ENCODE peak calls at places on chromosomes 5 and 9, in seven cellular contexts. J is sigmoid colon, I is PC-9, U is tibial artery, L is PC-3, Z is lung, R is heart right ventricle. A is an unnamed sample. For H3K4me1, the result is how much of the 10 kb centered on the place peaks cover.

GRCh38 chr9:18544456-18544855 is 70.5 kb downstream of the ADAMTSL1 start:
- DNase-seq in J (no peak), I (no peak), U (no peak), L (peak), Z (no peak), R (no peak), A (no peak)

GRCh38 chr9:84754896-84755295 is 85.4 kb downstream of the NTRK2 start:
- DNase-seq in J (no peak), I (no peak), U (no peak), L (no peak), Z (no peak), R (no peak), A (no peak)

GRCh38 chr9:82170871-82171270 is 182.3 kb downstream of the SPATA31D1 start:
- DNase-seq in J (no peak), I (no peak), U (no peak), L (no peak), Z (no peak), R (no peak), A (no peak)

GRCh38 chr9:124574944-124575343 is 67.7 kb upstream of the NR5A1 start:
- DNase-seq in J (no peak), I (no peak), U (no peak), L (peak), Z (no peak), R (no peak), A (no peak)

GRCh38 chr5:5317976-5318375 is 104.5 kb upstream of the ICE1 start:
- DNase-seq in J (no peak), I (no peak), U (no peak), L (no peak), Z (no peak), R (no peak), A (no peak)

GRCh38 chr9:111399772-111400563 is 69.9 kb upstream of the OR2K2 start:
- DNase-seq in J (no peak), I (peak), U (no peak), L (peak), Z (no peak), R (no peak), A (no peak)

GRCh38 chr5:76695336-76695735 is 20.6 kb upstream of the F2R start:
- DNase-seq in J (no peak), I (no peak), U (no peak), L (no peak), Z (no peak), R (no peak), A (no peak)

GRCh38 chr5:135110941-135111596 is 77.0 kb upstream of the PITX1 start:
- DNase-seq in J (no peak), I (peak), U (no peak), L (peak), Z (no peak), R (no peak), A (peak)

GRCh38 chr5:110401881-110402280 is 324.6 kb downstream of the TMEM232 start:
- DNase-seq in J (no peak), I (no peak), U (no peak), L (no peak), Z (no peak), R (no peak), A (no peak)

GRCh38 chr5:178383919-178384814 is 151.6 kb upstream of the PHYKPL start:
- DNase-seq in J (no peak), I (no peak), U (no peak), L (no peak), Z (no peak), R (no peak), A (no peak)

GRCh38 chr5:157113007-157113406 is 4.2 kb upstream of the HAVCR2 start:
- DNase-seq in J (no peak), I (no peak), U (no peak), L (no peak), Z (no peak), R (no peak), A (no peak)

DNA sequence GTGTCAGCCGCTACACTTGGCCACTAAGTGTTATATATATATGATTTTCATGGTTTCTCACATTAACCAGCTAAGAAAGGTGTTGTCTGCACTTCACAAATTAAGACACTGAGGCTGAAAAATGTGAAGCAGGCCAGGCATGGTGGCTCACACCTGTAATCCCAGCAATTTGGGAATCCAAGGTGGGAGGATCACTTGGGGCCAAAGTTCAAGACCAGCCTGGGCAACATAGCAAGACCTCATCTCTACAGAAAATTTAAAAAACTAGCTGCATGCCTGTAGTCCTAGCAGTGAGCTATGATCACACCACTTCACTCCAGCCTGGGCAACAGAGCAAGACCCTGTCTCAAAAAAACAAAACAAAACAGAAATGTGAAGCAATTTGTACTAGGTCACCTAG is 1.8 kb downstream of the COQ4 start:
- DNase-seq in J (no peak), I (no peak), U (no peak), L (no peak), Z (no peak), R (no peak), A (no peak)
- H3K4me3 ChIP-seq in J (no peak), I (no peak), U (no peak), L (no peak), Z (no peak), R (no peak), A (no peak)

DNA sequence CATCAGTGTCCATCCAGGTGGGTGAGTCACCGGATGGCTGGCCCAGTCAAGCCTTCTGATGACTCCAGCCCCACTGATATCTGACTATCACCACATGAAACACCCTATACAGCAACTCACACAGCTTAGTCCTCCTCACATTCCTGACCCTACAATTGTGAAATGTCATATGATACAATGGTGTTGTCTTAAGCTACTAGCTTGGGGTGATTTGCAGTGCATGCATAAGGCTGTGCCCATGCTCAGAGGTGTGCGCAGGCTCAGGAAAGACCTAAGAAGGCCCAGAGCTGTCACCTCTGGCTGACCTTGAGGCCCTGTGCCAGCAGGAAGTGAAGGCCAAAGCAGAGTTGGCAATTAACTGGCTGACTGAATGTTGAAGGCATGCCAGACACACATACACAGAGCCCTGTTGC is 21.5 kb upstream of the SEMA4D start:
- DNase-seq in J (no peak), I (peak), U (no peak), L (peak), Z (no peak), R (no peak), A (peak)
- H3K4me1 ChIP-seq in J (under half), I (under half), U (under half), L (under half), Z (under half), R (under half), A (under half)

GRCh38 chr9:76458903-76459690 is at the start of gene GCNT1:
- DNase-seq in J (peak), I (peak), U (peak), L (peak), Z (peak), R (peak), A (peak)
- TF ChIP-seq CTCF in J (no peak), I (peak), U (no peak), L (peak), Z (no peak), R (peak), A (peak)

GRCh38 chr5:3325811-3326568 is 269.6 kb upstream of the IRX1 start:
- DNase-seq in J (no peak), I (no peak), U (no peak), L (no peak), Z (no peak), R (no peak), A (no peak)
- H3K4me3 ChIP-seq in J (no peak), I (no peak), U (no peak), L (no peak), Z (no peak), R (no peak), A (no peak)

DNA sequence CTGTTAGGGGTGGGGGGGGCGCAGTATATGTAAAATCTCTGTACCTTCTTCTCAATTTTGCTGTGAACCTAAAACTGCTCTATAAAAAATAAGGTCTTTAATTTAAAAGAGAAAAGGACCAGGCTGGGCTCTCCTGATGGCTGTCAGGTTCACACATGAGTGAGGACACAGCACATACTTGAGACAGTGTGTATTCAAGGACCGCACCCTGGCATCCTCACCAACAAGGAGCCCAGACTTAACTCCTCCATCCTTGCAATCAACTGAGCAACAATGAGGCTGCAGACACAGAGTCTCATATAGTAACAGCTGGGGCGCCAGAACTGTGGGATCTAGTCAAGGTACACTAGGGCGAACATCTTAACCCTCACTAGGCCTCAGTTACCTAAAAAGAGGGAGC is 9.8 kb downstream of the TNIP1 start:
- DNase-seq in J (no peak), I (no peak), U (no peak), L (no peak), Z (no peak), R (no peak), A (no peak)
- H3K4me1 ChIP-seq in J (half or more), I (under half), U (under half), L (under half), Z (under half), R (half or more), A (half or more)

DNA sequence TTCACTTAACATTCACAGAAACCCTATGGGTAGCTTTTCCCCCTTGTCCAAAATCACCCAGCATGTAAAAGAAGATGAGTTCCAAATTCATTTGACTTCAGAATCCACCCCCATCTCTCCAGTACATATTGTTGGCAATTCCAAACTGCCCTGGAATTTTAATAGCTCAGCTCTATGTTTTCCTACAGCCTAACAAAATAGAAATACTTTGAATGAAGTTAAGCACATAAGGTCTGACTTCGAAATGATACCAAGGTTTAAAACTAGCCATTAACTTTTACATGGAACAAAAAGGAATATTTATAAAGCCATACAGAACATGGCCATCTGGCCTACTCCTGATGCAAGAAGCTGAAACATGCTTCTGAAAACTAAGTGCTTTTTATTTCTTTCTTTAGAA is 634.3 kb downstream of the PDE4D start:
- DNase-seq in J (no peak), I (no peak), U (no peak), L (no peak), Z (no peak), R (no peak), A (no peak)
- TF ChIP-seq CTCF in J (no peak), I (no peak), U (no peak), L (no peak), Z (no peak), R (no peak), A (no peak)

DNA sequence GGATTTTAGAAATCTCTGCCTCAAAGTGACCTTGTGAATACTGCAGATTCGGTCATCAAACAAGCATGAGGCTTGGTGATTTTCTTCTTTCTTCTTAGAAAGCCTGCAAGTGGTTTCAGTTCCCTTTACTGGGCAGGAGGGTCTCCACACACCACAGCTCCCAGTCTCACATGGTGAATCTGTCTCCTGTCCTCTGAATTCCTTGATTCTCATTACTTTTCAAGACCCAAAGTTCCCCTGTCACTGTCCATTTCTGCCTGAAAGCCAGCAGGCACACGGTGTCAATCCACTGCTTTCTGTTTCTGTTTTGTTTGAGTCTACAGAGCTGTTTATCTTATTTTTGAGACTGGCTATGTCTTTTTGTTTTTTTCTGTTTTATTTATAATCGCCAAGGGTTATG is 14.2 kb downstream of the HSPB3 start:
- DNase-seq in J (no peak), I (no peak), U (no peak), L (no peak), Z (no peak), R (no peak), A (no peak)
- H3K4me3 ChIP-seq in J (no peak), I (no peak), U (peak), L (no peak), Z (no peak), R (peak), A (peak)

A was measured in gastrocnemius medialis.